ENCODE peak calls at places on chromosomes 2 and 18, in eight cellular contexts. X is heart right ventricle; C is HepG2; G is SJSA1; T is AG04450; H is naive thymus-derived CD4-positive, alpha-beta T cell; U is endothelial cell of umbilical vein; D is body of pancreas. J is an unnamed sample.

GRCh38 chr2:167420261-167420660 is 532.0 kb downstream of the XIRP2 start:
- DNase-seq in H (no peak), D (no peak), U (no peak), C (no peak), X (no peak), T (no peak), G (no peak), J (no peak)

GRCh38 chr2:24025264-24025663 is 15.4 kb downstream of the MFSD2B start:
- DNase-seq in C (no peak), H (no peak), U (no peak), X (no peak), D (no peak), G (no peak), T (no peak), J (no peak)

GRCh38 chr2:171811229-171811628 is 82.8 kb downstream of the SLC25A12 start:
- DNase-seq in T (no peak), X (no peak), G (peak; percentile 9), D (no peak), U (peak; percentile 61), H (no peak), C (peak; percentile 26), J (no peak)

GRCh38 chr2:179860255-179861026 is 971 bp downstream of the ZNF385B start:
- DNase-seq in C (no peak), H (no peak), X (no peak), U (no peak), G (no peak), D (no peak), T (no peak), J (peak; percentile 37)

GRCh38 chr18:14997367-14997766 is 249.4 kb downstream of the ANKRD30B start:
- DNase-seq in D (no peak), C (no peak), H (no peak), X (no peak), U (no peak), T (no peak), G (no peak), J (no peak)

GRCh38 chr2:38421274-38422056 is 44.4 kb upstream of the ATL2 start:
- DNase-seq in X (no peak), G (no peak), U (no peak), C (no peak), D (no peak), H (no peak), T (no peak), J (no peak)

GRCh38 chr2:32264422-32265149 is at the start of gene NLRC4:
- DNase-seq in G (no peak), U (no peak), X (no peak), D (peak; percentile 16), H (no peak), T (no peak), C (no peak), J (no peak)

GRCh38 chr2:197152451-197153228 is 157.9 kb downstream of the ANKRD44 start:
- DNase-seq in C (no peak), U (no peak), H (no peak), X (no peak), D (peak; percentile 34), T (no peak), G (peak; percentile 35), J (no peak)

GRCh38 chr18:62549755-62550154 is 26.9 kb downstream of the ZCCHC2 start:
- DNase-seq in X (no peak), H (no peak), G (no peak), D (no peak), T (no peak), U (no peak), C (no peak), J (no peak)

GRCh38 chr2:40716879-40717278 is 265.0 kb upstream of the SLC8A1 start:
- DNase-seq in C (no peak), T (peak; percentile 13), D (no peak), X (no peak), H (no peak), U (no peak), G (peak; percentile 21), J (no peak)

GRCh38 chr2:28981016-28981441 is at the start of gene TOGARAM2:
- DNase-seq in G (peak; percentile 19), H (no peak), C (peak; percentile 23), U (no peak), X (peak; percentile 20), T (no peak), D (peak; percentile 55), J (peak; percentile 17)

GRCh38 chr2:74564222-74564621 is 9.7 kb downstream of the DOK1 start:
- DNase-seq in D (no peak), G (no peak), U (no peak), T (no peak), X (no peak), H (no peak), C (no peak), J (no peak)

GRCh38 chr2:111946294-111947114 is 48.1 kb downstream of the MERTK start:
- DNase-seq in X (peak; percentile 47), C (peak; percentile 70), T (peak; percentile 87), G (no peak), U (peak; percentile 55), D (peak; percentile 93), H (no peak), J (no peak)

GRCh38 chr2:216350214-216350789 is 22.0 kb downstream of the MARCHF4 start:
- DNase-seq in T (no peak), D (no peak), U (peak; percentile 30), C (no peak), X (no peak), H (no peak), G (no peak), J (no peak)

GRCh38 chr2:174694196-174694878 is 69.9 kb downstream of the CHRNA1 start:
- DNase-seq in U (no peak), T (no peak), G (no peak), D (no peak), X (no peak), C (no peak), H (no peak), J (no peak)

GRCh38 chr2:204881519-204882111 is 336.3 kb downstream of the PARD3B start:
- DNase-seq in X (no peak), C (no peak), T (no peak), G (no peak), D (no peak), H (no peak), U (no peak), J (no peak)

GRCh38 chr2:28359222-28360065 is 33.2 kb upstream of the FOSL2 start:
- DNase-seq in C (peak; percentile 69), T (no peak), H (peak; percentile 58), X (peak; percentile 38), D (peak; percentile 68), G (peak; percentile 86), U (peak; percentile 68), J (no peak)

GRCh38 chr2:112795720-112796119 is 11.4 kb upstream of the IL1A start:
- DNase-seq in G (no peak), T (no peak), X (no peak), U (no peak), H (no peak), C (no peak), D (peak; percentile 58), J (no peak)

GRCh38 chr2:67548317-67549095 is 151.4 kb downstream of the ETAA1 start:
- DNase-seq in H (no peak), C (no peak), T (no peak), D (no peak), X (no peak), G (no peak), U (no peak), J (no peak)

GRCh38 chr2:220209751-220210150 is 582.3 kb downstream of the SLC4A3 start:
- DNase-seq in T (no peak), H (no peak), U (no peak), C (no peak), X (no peak), G (no peak), D (no peak), J (no peak)

GRCh38 chr2:191499874-191500565 is 177.9 kb upstream of the NABP1 start:
- DNase-seq in X (no peak), H (no peak), D (no peak), C (no peak), U (no peak), G (no peak), T (peak; percentile 45), J (no peak)

GRCh38 chr2:135570884-135571283 is 39.6 kb downstream of the R3HDM1 start:
- DNase-seq in G (no peak), D (no peak), X (no peak), T (no peak), H (no peak), C (no peak), U (no peak), J (no peak)

GRCh38 chr18:58766164-58766563 is 94.9 kb downstream of the MALT1 start:
- DNase-seq in T (no peak), D (no peak), X (no peak), H (no peak), U (no peak), G (no peak), C (no peak), J (no peak)

GRCh38 chr2:134141598-134142340 is 112.1 kb upstream of the MGAT5 start:
- DNase-seq in H (no peak), X (no peak), T (no peak), C (no peak), U (no peak), D (no peak), G (no peak), J (no peak)
- H3K27ac ChIP-seq in H (no peak overlapping the region), X (no peak overlapping the region), T (no peak overlapping the region), C (no peak overlapping the region), U (peak overlapping the region; percentile 7), D (peak overlapping the region; percentile 17), G (no peak overlapping the region), J (no peak overlapping the region)

DNA sequence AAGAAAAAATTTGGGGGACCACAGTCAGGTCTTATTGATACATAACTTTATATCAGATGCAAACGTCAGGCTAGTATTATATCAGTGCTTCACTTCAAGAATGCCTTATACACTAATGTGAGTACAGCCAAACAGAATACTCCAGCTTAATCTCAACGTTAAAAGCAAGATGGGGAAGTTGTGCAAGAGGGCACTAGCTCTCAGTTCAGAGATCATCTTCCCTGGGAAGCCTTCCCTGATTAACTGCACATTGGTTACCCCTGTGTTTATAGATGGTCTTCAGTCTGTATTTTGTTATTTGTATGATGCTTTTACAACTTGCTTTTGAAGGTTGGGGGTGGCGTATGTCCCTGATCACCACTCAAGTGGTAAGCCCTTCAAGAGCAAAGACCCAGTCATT is 11.4 kb downstream of the EPAS1 start:
- DNase-seq in U (no peak), C (peak; percentile 72), G (no peak), D (no peak), H (no peak), T (no peak), X (no peak), J (no peak)
- H3K27ac ChIP-seq in U (no peak overlapping the region), C (peak overlapping the region; percentile 97), G (no peak overlapping the region), D (no peak overlapping the region), H (no peak overlapping the region), T (no peak overlapping the region), X (no peak overlapping the region), J (no peak overlapping the region)

DNA sequence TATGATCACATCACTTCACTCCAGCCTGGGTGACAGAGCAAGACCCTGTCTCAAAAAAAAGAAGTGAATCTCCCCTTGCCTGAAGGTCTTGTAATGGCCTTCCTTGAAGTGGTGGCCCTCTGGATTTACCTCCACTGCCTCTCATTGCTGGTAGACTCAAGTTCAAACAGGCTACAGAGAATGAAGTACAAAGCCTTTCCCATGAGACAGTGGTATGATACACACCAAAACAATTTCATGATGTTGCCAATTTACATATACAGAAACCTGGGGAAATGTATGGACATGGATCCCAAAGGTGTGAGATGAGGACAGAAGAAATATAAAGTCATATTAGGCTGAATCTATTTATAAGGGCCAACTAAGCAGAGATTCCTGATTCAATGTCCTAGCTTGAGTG is 4.8 kb upstream of the NOTO start:
- DNase-seq in G (no peak), X (no peak), H (no peak), C (no peak), U (no peak), T (no peak), D (no peak), J (no peak)
- H3K27ac ChIP-seq in G (no peak overlapping the region), X (no peak overlapping the region), H (no peak overlapping the region), C (no peak overlapping the region), U (no peak overlapping the region), T (no peak overlapping the region), D (no peak overlapping the region), J (no peak overlapping the region)

GRCh38 chr2:10007440-10007839 is 35.9 kb upstream of the KLF11 start:
- DNase-seq in D (no peak), X (no peak), T (no peak), H (no peak), G (no peak), C (no peak), U (no peak), J (no peak)
- H3K27ac ChIP-seq in D (peak overlapping the region; percentile 36), X (no peak overlapping the region), T (no peak overlapping the region), H (no peak overlapping the region), G (peak overlapping the region; percentile 18), C (no peak overlapping the region), U (no peak overlapping the region), J (no peak overlapping the region)

J was measured in caudate nucleus.